ENCODE peak calls at places on chromosome 20, in six cellular contexts. S is tibial artery, O is AG04449, L is kidney tubule cell, H is RCC 7860, I is EL. R is an unnamed sample.

GRCh38 chr20:51220293-51220706 is 197.4 kb upstream of the KCNG1 start:
- DNase-seq in I (peak), L (peak), S (peak), H (no peak), O (no peak), R (peak)

GRCh38 chr20:52230406-52230805 is 38.8 kb upstream of the ZFP64 start:
- DNase-seq in H (no peak), L (peak), S (no peak), I (peak), O (peak), R (no peak)

GRCh38 chr20:53510266-53510665 is 83.4 kb downstream of the ZNF217 start:
- DNase-seq in I (no peak), L (no peak), S (no peak), H (no peak), O (no peak), R (no peak)

GRCh38 chr20:17806739-17807441 is 107.1 kb downstream of the BANF2 start:
- DNase-seq in H (no peak), O (peak), I (peak), S (peak), L (no peak), R (peak)

GRCh38 chr20:53774487-53775203 is 181.0 kb upstream of the ZNF217 start:
- DNase-seq in H (peak), I (peak), O (peak), L (peak), S (no peak), R (no peak)

GRCh38 chr20:33551778-33552177 is 61.9 kb downstream of the CBFA2T2 start:
- DNase-seq in S (no peak), I (no peak), H (no peak), L (no peak), O (no peak), R (no peak)

GRCh38 chr20:63363981-63364536 is 2.9 kb upstream of the CHRNA4 start:
- DNase-seq in L (no peak), O (no peak), S (no peak), H (no peak), I (no peak), R (no peak)

GRCh38 chr20:25207960-25208534 is 12.5 kb downstream of the ENTPD6 start:
- DNase-seq in O (no peak), I (no peak), L (no peak), H (no peak), S (no peak), R (peak)

R was measured in body of pancreas.